ENCODE peak calls at places on chromosomes 3 and 15, in five cellular contexts. One of them, this sample, is unnamed.

GRCh38 chr15:63042879-63043340 is 363 bp downstream of the TPM1 start:
- DNase-seq in AG10803: no peak
- DNase-seq in choroid plexus epithelial cell: peak; percentile 52
- DNase-seq in HFFc6: no peak
- DNase-seq in RWPE1: no peak
- DNase-seq in this sample: no peak

GRCh38 chr15:70466895-70467529 is 296.3 kb downstream of the UACA start:
- DNase-seq in AG10803: peak; percentile 69
- DNase-seq in RWPE1: peak; percentile 60
- DNase-seq in HFFc6: peak; percentile 52
- DNase-seq in choroid plexus epithelial cell: peak; percentile 82
- DNase-seq in this sample: no peak

GRCh38 chr3:141326626-141327025 is 41.7 kb upstream of the ZBTB38 start:
- DNase-seq in HFFc6: no peak
- DNase-seq in AG10803: no peak
- DNase-seq in choroid plexus epithelial cell: no peak
- DNase-seq in RWPE1: no peak
- DNase-seq in this sample: no peak

GRCh38 chr15:54772663-54773062 is 424.1 kb downstream of the RSL24D1 start:
- DNase-seq in AG10803: no peak
- DNase-seq in RWPE1: no peak
- DNase-seq in HFFc6: no peak
- DNase-seq in choroid plexus epithelial cell: no peak
- DNase-seq in this sample: no peak

GRCh38 chr3:46490338-46491084 is 7.3 kb upstream of the RTP3 start:
- DNase-seq in RWPE1: no peak
- DNase-seq in choroid plexus epithelial cell: peak; percentile 47
- DNase-seq in HFFc6: peak; percentile 43
- DNase-seq in AG10803: no peak
- DNase-seq in this sample: no peak

GRCh38 chr15:58875343-58875742 is 58.1 kb downstream of the SLTM start:
- DNase-seq in choroid plexus epithelial cell: no peak
- DNase-seq in RWPE1: no peak
- DNase-seq in HFFc6: no peak
- DNase-seq in AG10803: no peak
- DNase-seq in this sample: no peak

GRCh38 chr15:74396445-74397238 is 29.2 kb upstream of the CYP11A1 start:
- DNase-seq in AG10803: peak; percentile 53
- DNase-seq in RWPE1: peak; percentile 96
- DNase-seq in HFFc6: peak; percentile 81
- DNase-seq in choroid plexus epithelial cell: peak; percentile 45
- DNase-seq in this sample: no peak

GRCh38 chr3:11917051-11917450 is 70.4 kb upstream of the TAMM41 start:
- DNase-seq in HFFc6: no peak
- DNase-seq in choroid plexus epithelial cell: no peak
- DNase-seq in AG10803: no peak
- DNase-seq in RWPE1: no peak
- DNase-seq in this sample: peak; percentile 40

GRCh38 chr15:76330281-76330680 is 6.3 kb upstream of the ISL2 start:
- DNase-seq in choroid plexus epithelial cell: peak; percentile 75
- DNase-seq in HFFc6: peak; percentile 62
- DNase-seq in RWPE1: peak; percentile 60
- DNase-seq in AG10803: peak; percentile 64
- DNase-seq in this sample: no peak

GRCh38 chr15:69468241-69469121 is 15.9 kb downstream of the RPLP1 start:
- DNase-seq in AG10803: no peak
- DNase-seq in RWPE1: peak; percentile 93
- DNase-seq in choroid plexus epithelial cell: peak; percentile 78
- DNase-seq in HFFc6: peak; percentile 39
- DNase-seq in this sample: no peak

GRCh38 chr3:43892535-43892934 is 201.8 kb downstream of the ABHD5 start:
- DNase-seq in HFFc6: no peak
- DNase-seq in RWPE1: no peak
- DNase-seq in choroid plexus epithelial cell: no peak
- DNase-seq in AG10803: no peak
- DNase-seq in this sample: no peak

DNA sequence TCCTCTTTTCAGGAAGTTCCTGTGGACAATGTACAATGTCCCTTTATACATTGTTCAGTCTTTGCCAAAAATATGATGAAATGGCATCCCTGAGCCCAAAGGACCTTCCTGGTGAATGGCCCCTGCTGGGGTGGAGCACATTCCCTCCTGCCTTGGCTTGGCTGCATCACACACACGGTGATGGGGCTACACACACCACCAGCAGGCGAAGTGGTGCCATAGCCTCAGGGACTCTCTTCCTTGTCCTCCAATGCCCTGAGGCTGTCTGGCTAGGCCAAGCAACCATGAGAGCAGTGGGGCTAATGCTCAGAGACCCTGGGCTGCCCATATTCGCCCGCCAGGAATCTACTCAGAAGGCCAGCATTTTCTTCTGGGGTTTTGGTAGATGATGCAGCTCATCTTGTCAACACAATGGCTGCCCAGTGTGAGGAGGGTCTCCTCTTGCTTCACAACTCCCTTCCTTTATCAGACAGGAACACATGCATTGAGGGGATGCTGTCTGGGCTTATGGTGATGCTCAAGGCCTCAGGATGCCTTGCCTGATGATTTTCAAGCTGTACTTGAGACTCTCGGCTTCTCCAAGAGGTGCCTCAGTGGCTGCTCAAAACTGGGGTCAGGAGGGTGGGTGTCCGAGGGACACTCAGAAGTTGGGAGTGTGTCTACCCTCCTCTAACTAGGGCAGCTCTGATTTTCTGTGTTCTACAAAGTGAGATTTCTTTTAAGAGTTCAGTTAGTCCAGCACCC is 40.9 kb upstream of the EPHB1 start:
- DNase-seq in RWPE1: no peak
- DNase-seq in choroid plexus epithelial cell: no peak
- DNase-seq in AG10803: peak; percentile 20
- DNase-seq in HFFc6: no peak
- DNase-seq in this sample: no peak
- TF ChIP-seq CTCF in RWPE1: no peak
- TF ChIP-seq CTCF in choroid plexus epithelial cell: no peak
- TF ChIP-seq CTCF in AG10803: peak; percentile 29
- TF ChIP-seq CTCF in HFFc6: no peak
- TF ChIP-seq CTCF in this sample: no peak

DNA sequence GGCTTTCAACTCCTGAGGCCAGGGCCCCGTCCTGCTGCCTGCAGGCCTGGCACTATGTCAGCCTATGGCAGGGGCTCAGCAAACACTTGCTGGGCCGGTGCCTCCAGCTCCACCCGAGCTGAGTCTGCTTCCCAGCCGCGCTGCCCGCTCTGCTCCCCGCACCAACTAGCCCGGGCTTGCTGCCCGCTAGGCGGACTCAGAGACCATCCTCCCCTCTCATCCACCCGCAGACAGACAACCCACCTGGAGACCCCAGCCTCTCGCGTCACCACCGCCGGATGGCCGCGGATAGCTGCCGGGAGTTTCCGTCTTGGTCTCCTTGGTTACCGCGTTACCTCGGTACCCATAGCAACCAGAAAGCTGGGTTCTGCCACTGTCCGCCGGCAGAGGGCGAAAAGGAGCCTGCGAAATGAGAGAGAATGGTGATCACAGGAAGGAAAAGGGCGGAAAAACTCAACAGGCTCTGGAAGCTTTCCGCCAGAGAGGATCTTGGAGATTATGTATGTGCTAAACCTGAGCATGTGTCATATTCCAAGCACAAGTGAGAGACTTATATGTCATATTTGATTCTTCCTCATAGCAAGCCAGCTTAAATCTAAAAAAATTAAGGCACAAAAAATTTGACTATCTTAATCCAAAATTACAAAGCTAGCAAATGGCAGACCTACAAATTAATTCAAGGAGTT is at the start of gene ZBBX:
- DNase-seq in choroid plexus epithelial cell: peak; percentile 85
- DNase-seq in AG10803: peak; percentile 55
- DNase-seq in HFFc6: peak; percentile 58
- DNase-seq in RWPE1: peak; percentile 57
- DNase-seq in this sample: peak; percentile 93
- TF ChIP-seq CTCF in choroid plexus epithelial cell: peak; percentile 99
- TF ChIP-seq CTCF in AG10803: peak; percentile 93
- TF ChIP-seq CTCF in HFFc6: peak; percentile 86
- TF ChIP-seq CTCF in RWPE1: peak; percentile 87
- TF ChIP-seq CTCF in this sample: peak; percentile 97

GRCh38 chr3:54950391-54951003 is 22.6 kb upstream of the LRTM1 start:
- DNase-seq in AG10803: no peak
- DNase-seq in HFFc6: no peak
- DNase-seq in RWPE1: no peak
- DNase-seq in choroid plexus epithelial cell: no peak
- DNase-seq in this sample: no peak

GRCh38 chr3:54949491-54950044 is 21.7 kb upstream of the LRTM1 start:
- DNase-seq in choroid plexus epithelial cell: no peak
- DNase-seq in HFFc6: no peak
- DNase-seq in AG10803: no peak
- DNase-seq in RWPE1: no peak
- DNase-seq in this sample: no peak

GRCh38 chr3:54954019-54954418 is 26.2 kb upstream of the LRTM1 start:
- DNase-seq in HFFc6: peak; percentile 85
- DNase-seq in choroid plexus epithelial cell: peak; percentile 80
- DNase-seq in AG10803: peak; percentile 95
- DNase-seq in RWPE1: peak; percentile 20
- DNase-seq in this sample: no peak

GRCh38 chr3:54954516-54954915 is 26.7 kb upstream of the LRTM1 start:
- DNase-seq in AG10803: peak; percentile 60
- DNase-seq in choroid plexus epithelial cell: no peak
- DNase-seq in RWPE1: no peak
- DNase-seq in HFFc6: peak; percentile 18
- DNase-seq in this sample: no peak

GRCh38 chr3:54951405-54951804 is 23.5 kb upstream of the LRTM1 start:
- DNase-seq in AG10803: peak; percentile 93
- DNase-seq in RWPE1: peak; percentile 37
- DNase-seq in HFFc6: peak; percentile 87
- DNase-seq in choroid plexus epithelial cell: peak; percentile 94
- DNase-seq in this sample: no peak
- TF ChIP-seq CTCF in AG10803: peak; percentile 85
- TF ChIP-seq CTCF in RWPE1: peak; percentile 41
- TF ChIP-seq CTCF in HFFc6: peak; percentile 90
- TF ChIP-seq CTCF in choroid plexus epithelial cell: peak; percentile 89
- TF ChIP-seq CTCF in this sample: peak; percentile 74

GRCh38 chr3:19946832-19947548 is at the start of gene RAB5A:
- DNase-seq in HFFc6: peak; percentile 97
- DNase-seq in AG10803: peak; percentile 98
- DNase-seq in RWPE1: peak; percentile 90
- DNase-seq in choroid plexus epithelial cell: peak; percentile 99
- DNase-seq in this sample: peak; percentile 96
- TF ChIP-seq CTCF in HFFc6: no peak
- TF ChIP-seq CTCF in AG10803: no peak
- TF ChIP-seq CTCF in RWPE1: no peak
- TF ChIP-seq CTCF in choroid plexus epithelial cell: no peak
- TF ChIP-seq CTCF in this sample: no peak

GRCh38 chr3:108091498-108092259 is 848 bp upstream of the CD47 start:
- DNase-seq in AG10803: no peak
- DNase-seq in RWPE1: no peak
- DNase-seq in HFFc6: no peak
- DNase-seq in choroid plexus epithelial cell: no peak
- DNase-seq in this sample: peak; percentile 72
- TF ChIP-seq CTCF in AG10803: no peak
- TF ChIP-seq CTCF in RWPE1: no peak
- TF ChIP-seq CTCF in HFFc6: no peak
- TF ChIP-seq CTCF in choroid plexus epithelial cell: no peak
- TF ChIP-seq CTCF in this sample: no peak

DNA sequence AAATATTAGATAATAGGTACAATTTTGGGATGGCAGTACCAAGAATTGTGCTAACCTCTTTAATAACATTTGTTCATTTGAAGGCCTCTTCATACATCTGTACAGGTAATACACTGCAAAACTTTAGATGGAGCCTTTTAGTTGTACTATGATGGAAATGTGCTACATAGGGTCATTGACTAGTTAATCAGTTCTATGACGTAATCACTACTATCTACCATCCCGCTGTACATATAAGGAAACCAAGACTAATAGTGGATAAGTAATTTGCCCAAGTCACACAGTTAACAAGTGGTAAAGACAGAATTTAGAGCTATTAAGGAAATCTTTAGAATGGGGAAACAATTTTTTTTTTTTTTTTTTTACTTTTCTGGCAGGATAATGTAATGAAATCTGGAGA is 521.3 kb downstream of the TUSC7 start:
- DNase-seq in RWPE1: no peak
- DNase-seq in AG10803: no peak
- DNase-seq in choroid plexus epithelial cell: no peak
- DNase-seq in HFFc6: no peak
- DNase-seq in this sample: no peak
- TF ChIP-seq CTCF in RWPE1: no peak
- TF ChIP-seq CTCF in AG10803: no peak
- TF ChIP-seq CTCF in choroid plexus epithelial cell: no peak
- TF ChIP-seq CTCF in HFFc6: no peak
- TF ChIP-seq CTCF in this sample: no peak

DNA sequence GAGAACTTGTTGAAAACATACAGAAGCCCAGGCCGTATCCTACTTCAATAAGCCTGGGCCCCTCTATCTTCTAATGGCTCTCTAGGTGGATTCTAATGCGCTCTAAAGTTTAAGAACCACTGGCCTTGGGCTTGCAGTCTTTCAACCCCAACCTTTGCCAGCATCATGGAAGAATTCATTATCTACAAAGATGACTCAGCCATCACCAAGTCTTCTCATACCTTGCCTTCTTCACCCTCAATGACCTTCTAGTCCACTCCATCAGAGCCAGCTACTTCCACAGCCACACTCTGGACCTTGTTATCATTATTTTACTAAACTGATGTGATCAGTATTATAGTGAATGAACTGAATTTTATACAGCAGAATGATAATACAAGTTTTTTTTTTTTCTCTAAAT is 16.9 kb upstream of the TIPARP start:
- DNase-seq in choroid plexus epithelial cell: no peak
- DNase-seq in RWPE1: no peak
- DNase-seq in AG10803: no peak
- DNase-seq in HFFc6: no peak
- DNase-seq in this sample: no peak
- TF ChIP-seq CTCF in choroid plexus epithelial cell: no peak
- TF ChIP-seq CTCF in RWPE1: no peak
- TF ChIP-seq CTCF in AG10803: no peak
- TF ChIP-seq CTCF in HFFc6: no peak
- TF ChIP-seq CTCF in this sample: no peak

DNA sequence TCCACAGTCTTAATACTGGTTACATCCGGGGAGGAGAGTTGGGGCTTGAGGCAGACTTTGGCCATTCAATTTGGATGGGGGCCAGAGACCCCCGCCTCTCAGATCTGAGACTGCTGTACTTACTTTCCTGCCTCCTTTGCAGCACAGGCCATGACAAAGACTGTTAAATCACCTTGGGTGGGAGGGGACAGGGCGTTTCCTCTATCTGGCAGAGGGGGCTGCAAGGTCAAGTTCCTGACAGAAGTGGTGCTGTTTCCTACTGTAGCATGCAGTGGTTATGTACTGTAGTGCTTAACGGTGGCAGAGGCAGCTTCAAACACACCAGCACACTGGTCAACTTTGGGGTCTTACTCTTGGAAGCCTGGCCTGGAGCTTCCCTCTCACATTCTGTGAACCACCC is 261.2 kb upstream of the LRRFIP2 start:
- DNase-seq in RWPE1: no peak
- DNase-seq in HFFc6: no peak
- DNase-seq in choroid plexus epithelial cell: no peak
- DNase-seq in AG10803: no peak
- DNase-seq in this sample: no peak
- TF ChIP-seq CTCF in RWPE1: no peak
- TF ChIP-seq CTCF in HFFc6: no peak
- TF ChIP-seq CTCF in choroid plexus epithelial cell: no peak
- TF ChIP-seq CTCF in AG10803: no peak
- TF ChIP-seq CTCF in this sample: no peak

This sample was measured in type B pancreatic cell.